ENCODE peak calls at places on chromosomes 6 and 20, in five cellular contexts. G, E, Z, S and Y are unnamed samples.

GRCh38 chr20:61192254-61192950 is 59.7 kb upstream of the CDH4 start:
- DNase-seq in S (no peak), G (no peak), Z (no peak), E (no peak), Y (no peak)

GRCh38 chr6:168576388-168576787 is 135.4 kb downstream of the SMOC2 start:
- DNase-seq in Z (no peak), S (no peak), G (peak; percentile 10), E (no peak), Y (no peak)

GRCh38 chr6:33802186-33803061 is 1.4 kb downstream of the MLN start:
- DNase-seq in E (no peak), Z (no peak), S (no peak), G (no peak), Y (no peak)

GRCh38 chr6:44487611-44488010 is 100.1 kb downstream of the CDC5L start:
- DNase-seq in E (no peak), S (no peak), G (no peak), Z (no peak), Y (peak; percentile 34)

GRCh38 chr20:63738687-63739128 is 868 bp upstream of the SLC2A4RG start:
- DNase-seq in E (peak; percentile 79), S (peak; percentile 70), G (peak; percentile 80), Z (peak; percentile 82), Y (no peak)

GRCh38 chr6:25103603-25104002 is 167.8 kb upstream of the RIPOR2 start:
- DNase-seq in G (no peak), Z (no peak), S (no peak), E (no peak), Y (no peak)

GRCh38 chr6:157804448-157805327 is 18.4 kb upstream of the SNX9 start:
- DNase-seq in S (no peak), G (no peak), Z (no peak), E (no peak), Y (peak; percentile 41)

GRCh38 chr20:61684583-61685235 is 381.0 kb downstream of the TAF4 start:
- DNase-seq in Z (no peak), E (no peak), S (no peak), G (no peak), Y (no peak)

GRCh38 chr6:138787138-138787537 is 8.7 kb upstream of the ECT2L start:
- DNase-seq in Z (no peak), E (no peak), S (no peak), G (no peak), Y (no peak)

GRCh38 chr6:36615018-36615761 is 21.0 kb downstream of the SRSF3 start:
- DNase-seq in G (no peak), S (peak; percentile 31), E (peak; percentile 67), Z (peak; percentile 74), Y (peak; percentile 69)

GRCh38 chr6:107361568-107362270 is 97.6 kb downstream of the PDSS2 start:
- DNase-seq in G (no peak), E (no peak), S (no peak), Z (peak; percentile 27), Y (peak; percentile 82)

GRCh38 chr20:46814366-46815232 is 80.0 kb upstream of the EYA2 start:
- DNase-seq in S (peak; percentile 82), Z (peak; percentile 93), G (no peak), E (peak; percentile 63), Y (peak; percentile 87)

GRCh38 chr6:44043036-44043478 is 84.2 kb downstream of the MRPL14 start:
- DNase-seq in G (no peak), Z (peak; percentile 66), S (no peak), E (no peak), Y (peak; percentile 49)

GRCh38 chr20:57332105-57333089 is 2.8 kb downstream of the SPO11 start:
- DNase-seq in S (no peak), E (no peak), G (no peak), Z (no peak), Y (no peak)

GRCh38 chr6:163814494-163815364 is 400.2 kb downstream of the QKI start:
- DNase-seq in E (no peak), Z (no peak), G (no peak), S (no peak), Y (peak; percentile 88)

GRCh38 chr6:64750910-64751309 is 956.1 kb downstream of the EYS start:
- DNase-seq in Z (no peak), G (no peak), E (no peak), S (no peak), Y (no peak)

GRCh38 chr20:25285856-25286798 is 38.2 kb downstream of the PYGB start:
- DNase-seq in Z (no peak), E (no peak), G (peak; percentile 36), S (no peak), Y (no peak)

GRCh38 chr6:37648465-37649330 is 49.0 kb downstream of the MDGA1 start:
- DNase-seq in S (peak; percentile 23), G (peak; percentile 100), E (peak; percentile 99), Z (peak; percentile 98), Y (no peak)

GRCh38 chr6:13811627-13812358 is 2.6 kb downstream of the MCUR1 start:
- DNase-seq in G (no peak), S (no peak), Z (no peak), E (no peak), Y (no peak)

GRCh38 chr20:57457243-57457761 is 66.1 kb downstream of the RBM38 start:
- DNase-seq in G (no peak), Z (no peak), E (no peak), S (no peak), Y (no peak)

GRCh38 chr6:155301867-155302266 is 12.4 kb downstream of the TFB1M start:
- DNase-seq in G (no peak), Z (peak; percentile 40), E (no peak), S (no peak), Y (peak; percentile 55)

GRCh38 chr6:150527100-150527499 is 72.6 kb upstream of the PLEKHG1 start:
- DNase-seq in G (no peak), E (no peak), S (no peak), Z (no peak), Y (peak; percentile 2)

GRCh38 chr20:57432874-57433491 is 41.8 kb downstream of the RBM38 start:
- DNase-seq in G (no peak), E (no peak), Z (no peak), S (no peak), Y (no peak)

GRCh38 chr6:163707385-163708355 is 293.2 kb downstream of the QKI start:
- DNase-seq in S (no peak), Z (no peak), G (no peak), E (no peak), Y (no peak)

GRCh38 chr20:47269309-47270165 is 87.0 kb downstream of the ZMYND8 start:
- DNase-seq in E (no peak), S (no peak), G (no peak), Z (no peak), Y (no peak)

GRCh38 chr6:2971420-2972218 is at the start of gene SERPINB6:
- DNase-seq in E (no peak), Z (no peak), G (peak; percentile 63), S (no peak), Y (peak; percentile 71)

GRCh38 chr20:38091447-38092216 is 58.1 kb downstream of the RPRD1B start:
- DNase-seq in E (no peak), G (no peak), S (no peak), Z (no peak), Y (peak; percentile 27)

GRCh38 chr6:20310185-20310584 is 91.5 kb upstream of the E2F3 start:
- DNase-seq in G (no peak), S (no peak), E (no peak), Z (no peak), Y (no peak)

GRCh38 chr20:45311589-45312211 is 3.6 kb upstream of the MATN4 start:
- DNase-seq in S (no peak), E (peak; percentile 91), Z (peak; percentile 82), G (peak; percentile 93), Y (peak; percentile 42)

GRCh38 chr20:8148501-8148900 is 16.4 kb downstream of the PLCB1 start:
- DNase-seq in Z (no peak), G (no peak), E (no peak), S (no peak), Y (peak; percentile 41)

DNA sequence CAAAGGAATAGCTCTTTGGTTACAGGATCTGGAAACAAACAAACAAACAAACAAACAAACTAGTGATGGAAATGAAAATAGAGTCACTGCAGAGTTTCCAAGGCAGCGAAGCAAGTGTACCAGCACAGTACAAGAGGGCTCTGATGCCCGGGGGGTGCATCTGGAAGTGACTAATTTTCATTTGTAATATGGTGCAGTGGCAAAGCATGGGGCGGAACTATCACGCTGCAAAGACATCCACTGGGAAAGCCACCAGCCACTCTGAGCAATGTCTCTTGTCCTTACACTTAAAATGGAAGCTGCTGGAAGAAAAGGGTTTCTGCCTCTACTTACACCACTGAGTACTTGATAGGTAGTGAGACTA is 44.4 kb upstream of the NEDD9 start:
- DNase-seq in S (no peak), Z (no peak), E (no peak), G (no peak), Y (no peak)
- H2BK5ac ChIP-seq in S (no peak overlapping the region), Z (peak overlapping the region; percentile 84), E (no peak overlapping the region), G (no peak overlapping the region), Y (peak overlapping the region; percentile 57)

DNA sequence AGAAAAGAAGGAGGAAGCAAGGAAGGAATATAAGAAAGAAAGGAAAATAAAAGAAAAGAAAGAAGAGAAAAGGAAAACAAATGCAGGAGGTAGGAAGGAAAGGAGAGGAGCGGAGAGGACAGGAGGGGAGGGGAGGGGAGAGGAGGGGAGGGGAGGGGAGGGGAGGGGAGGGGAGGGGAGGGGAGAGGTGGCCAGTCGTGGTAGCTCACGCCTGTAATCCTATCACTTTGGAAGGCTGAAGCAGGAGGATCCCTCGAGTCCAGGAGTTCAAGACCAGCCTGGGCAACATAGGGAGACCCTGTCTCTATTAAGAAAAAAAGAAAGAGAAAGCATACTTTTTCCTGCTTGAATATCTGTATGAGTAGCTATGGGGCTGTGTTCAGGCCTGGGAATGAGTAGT is 46.4 kb upstream of the GCM1 start:
- DNase-seq in G (no peak), E (no peak), S (no peak), Z (no peak), Y (no peak)
- H2BK5ac ChIP-seq in G (no peak overlapping the region), E (no peak overlapping the region), S (no peak overlapping the region), Z (no peak overlapping the region), Y (no peak overlapping the region)

GRCh38 chr6:53031281-53031680 is 33.9 kb upstream of the FBXO9 start:
- DNase-seq in E (no peak), G (no peak), Z (no peak), S (no peak), Y (no peak)
- H2BK5ac ChIP-seq in E (no peak overlapping the region), G (no peak overlapping the region), Z (no peak overlapping the region), S (no peak overlapping the region), Y (no peak overlapping the region)

GRCh38 chr6:99393366-99393697 is 663 bp downstream of the COQ3 start:
- DNase-seq in E (no peak), G (no peak), S (no peak), Z (no peak), Y (no peak)

GRCh38 chr6:99390896-99391295 is 3.1 kb downstream of the COQ3 start:
- DNase-seq in G (no peak), Z (no peak), S (no peak), E (no peak), Y (no peak)

DNA sequence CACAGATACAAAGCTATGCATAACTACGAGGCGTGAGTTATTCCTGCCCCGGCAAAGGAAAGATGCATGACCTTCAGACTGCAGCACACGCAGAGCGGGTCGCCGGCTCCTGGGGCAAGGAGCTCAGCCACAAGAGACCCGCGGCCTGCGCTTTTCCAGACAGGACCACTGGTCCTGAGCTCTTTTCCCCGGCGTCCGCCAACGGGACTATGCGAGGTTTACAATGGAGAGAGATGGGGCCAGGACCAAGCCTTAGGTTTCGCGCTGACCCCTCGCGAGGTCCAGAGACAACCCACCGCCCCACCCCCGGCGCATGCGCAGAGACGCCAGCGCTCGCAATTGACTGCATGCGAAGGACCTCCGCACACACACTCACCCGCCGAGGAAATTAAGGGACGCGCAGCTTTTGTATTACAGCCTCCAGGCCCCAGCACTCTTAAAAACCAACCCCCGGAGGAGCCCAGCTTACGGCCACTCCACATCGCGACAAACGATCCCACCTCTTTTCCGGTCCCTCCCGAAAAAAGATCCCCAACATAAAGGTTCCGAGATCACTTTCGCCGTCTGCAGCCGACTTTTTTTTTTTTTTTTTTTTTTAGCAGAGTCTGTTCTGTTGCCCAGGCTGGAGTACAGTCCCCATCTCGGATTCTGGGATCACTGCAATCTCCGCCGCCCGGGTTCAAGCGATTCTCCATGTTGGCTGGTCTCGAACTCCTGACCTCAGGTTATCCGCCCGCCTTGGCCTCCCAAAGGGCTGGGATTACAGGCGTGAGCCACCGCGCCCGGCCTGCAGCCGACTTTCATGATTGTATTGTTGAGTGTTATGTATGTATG is at the start of gene COQ3:
- DNase-seq in G (peak; percentile 94), E (peak; percentile 94), S (peak; percentile 88), Z (peak; percentile 95), Y (peak; percentile 71)
- H2BK5ac ChIP-seq in G (peak within 1 kb of the TSS; percentile 91), E (no peak within 1 kb of the TSS), S (peak within 1 kb of the TSS; percentile 53), Z (no peak within 1 kb of the TSS), Y (peak within 1 kb of the TSS; percentile 66)